ENCODE peak calls at places on chromosomes 12 and 14, in ten cellular contexts. I is bronchial epithelial cell; W is uterus; Q is naive thymus-derived CD8-positive, alpha-beta T cell; K is breast epithelium; N is GM13977; O is effector CD4-positive, alpha-beta T cell; L is amygdala; T is B cell; X is PC-9. H is an unnamed sample.

GRCh38 chr12:128387811-128388422 is 120.9 kb downstream of the TMEM132C start:
- DNase-seq in K (peak), T (peak), O (no peak), W (peak), X (peak), Q (no peak), I (no peak), L (peak), N (peak), H (peak)

GRCh38 chr12:107320929-107321618 is 227.7 kb upstream of the CRY1 start:
- DNase-seq in L (no peak), W (no peak), O (peak), N (no peak), X (peak), I (peak), K (no peak), Q (peak), T (peak), H (no peak)

GRCh38 chr12:46524778-46525177 is 152.2 kb upstream of the SLC38A2 start:
- DNase-seq in K (no peak), X (no peak), T (no peak), I (peak), N (no peak), O (no peak), Q (no peak), L (no peak), W (peak), H (no peak)

GRCh38 chr14:90518941-90519256 is 122.1 kb downstream of the CALM1 start:
- DNase-seq in L (no peak), K (no peak), X (no peak), O (peak), T (peak), I (peak), W (no peak), N (peak), Q (no peak), H (peak)

GRCh38 chr12:1859643-1860042 is 39.3 kb downstream of the LRTM2 start:
- DNase-seq in X (no peak), O (no peak), T (no peak), W (peak), N (no peak), I (no peak), L (no peak), Q (no peak), K (no peak), H (no peak)

GRCh38 chr14:91116913-91117588 is 3.2 kb downstream of the DGLUCY start:
- DNase-seq in W (no peak), X (no peak), O (no peak), N (no peak), L (no peak), K (no peak), I (no peak), T (no peak), Q (no peak), H (no peak)

GRCh38 chr12:113154351-113154973 is 4.9 kb downstream of the CFAP73 start:
- DNase-seq in I (peak), L (no peak), N (peak), Q (no peak), K (no peak), X (peak), T (peak), W (no peak), O (no peak), H (peak)

GRCh38 chr12:27970981-27971489 is 1.5 kb downstream of the PTHLH start:
- DNase-seq in K (no peak), W (no peak), I (peak), T (no peak), X (no peak), N (no peak), O (no peak), Q (no peak), L (no peak), H (no peak)

GRCh38 chr14:24849471-24849870 is 200.5 kb downstream of the STXBP6 start:
- DNase-seq in L (no peak), T (no peak), X (no peak), N (no peak), O (no peak), I (no peak), Q (no peak), W (no peak), K (no peak), H (no peak)

GRCh38 chr12:93378373-93379310 is 917 bp downstream of the NUDT4 start:
- DNase-seq in N (peak), W (peak), X (peak), Q (peak), I (peak), O (peak), K (no peak), L (peak), T (peak), H (peak)

GRCh38 chr12:51005671-51006070 is 20.5 kb downstream of the SLC11A2 start:
- DNase-seq in O (no peak), I (peak), L (no peak), X (peak), T (no peak), K (no peak), W (no peak), N (no peak), Q (no peak), H (no peak)

GRCh38 chr12:16844875-16845274 is 238.9 kb upstream of the LMO3 start:
- DNase-seq in I (no peak), X (no peak), W (no peak), O (no peak), N (no peak), T (no peak), L (no peak), Q (no peak), K (no peak), H (no peak)

GRCh38 chr14:22002860-22003284 is 329.3 kb upstream of the OR4E1 start:
- DNase-seq in W (no peak), O (peak), X (peak), K (no peak), I (no peak), Q (peak), L (no peak), N (no peak), T (no peak), H (no peak)